ENCODE peak calls at places on chromosomes 3 and 15, in eight cellular contexts. I is body of pancreas; Q is GM10248; V is psoas muscle; O is dorsolateral prefrontal cortex; T is neural crest cell; L is CD8-positive, alpha-beta T cell; C is heart right ventricle. F is an unnamed sample.

GRCh38 chr3:150970665-150971327 is 1.7 kb downstream of the CLRN1 start:
- DNase-seq in L (no peak), C (no peak), V (no peak), O (no peak), T (no peak), I (no peak), Q (no peak), F (no peak)

GRCh38 chr3:161852744-161853143 is 356.1 kb downstream of the OTOL1 start:
- DNase-seq in C (no peak), V (no peak), Q (no peak), O (no peak), L (no peak), T (no peak), I (no peak), F (no peak)

GRCh38 chr3:50057756-50058155 is 31.0 kb upstream of the RBM5 start:
- DNase-seq in O (no peak), C (no peak), L (no peak), T (no peak), Q (no peak), V (no peak), I (no peak), F (no peak)

GRCh38 chr3:10390641-10391373 is 69.9 kb upstream of the SEC13 start:
- DNase-seq in V (no peak), C (no peak), I (no peak), Q (no peak), O (no peak), L (no peak), T (no peak), F (no peak)

GRCh38 chr15:59522988-59523461 is 85.0 kb downstream of the FAM81A start:
- DNase-seq in L (peak), O (no peak), I (no peak), V (no peak), C (no peak), Q (no peak), T (no peak), F (no peak)

GRCh38 chr3:2603734-2604297 is 505.1 kb downstream of the CNTN4 start:
- DNase-seq in I (no peak), L (no peak), Q (no peak), V (no peak), O (no peak), C (no peak), T (no peak), F (no peak)

GRCh38 chr15:58369261-58369699 is 62.5 kb upstream of the LIPC start:
- DNase-seq in T (no peak), L (no peak), I (no peak), V (no peak), C (no peak), Q (no peak), O (no peak), F (no peak)

GRCh38 chr3:2727566-2728318 is 382.4 kb downstream of the IL5RA start:
- DNase-seq in V (no peak), I (no peak), T (no peak), Q (no peak), L (no peak), C (no peak), O (no peak), F (no peak)

GRCh38 chr15:93418566-93418965 is 329.6 kb upstream of the RGMA start:
- DNase-seq in O (no peak), Q (no peak), L (no peak), C (no peak), V (no peak), I (no peak), T (no peak), F (no peak)

GRCh38 chr3:42025388-42026138 is 63.7 kb upstream of the ULK4 start:
- DNase-seq in O (peak), C (peak), I (peak), V (peak), L (no peak), T (peak), Q (peak), F (no peak)

GRCh38 chr3:32733631-32734229 is 48.7 kb downstream of the CNOT10 start:
- DNase-seq in V (no peak), T (no peak), I (no peak), Q (peak), C (no peak), L (no peak), O (no peak), F (no peak)

GRCh38 chr15:39403674-39404117 is 177.2 kb upstream of the THBS1 start:
- DNase-seq in O (no peak), V (no peak), L (no peak), T (no peak), I (no peak), C (no peak), Q (no peak), F (no peak)

GRCh38 chr3:46378426-46378942 is 7.7 kb downstream of the CCR5 start:
- DNase-seq in O (peak), T (peak), I (peak), V (peak), C (peak), L (peak), Q (peak), F (peak)

GRCh38 chr3:124351430-124352142 is 359.7 kb upstream of the ROPN1 start:
- DNase-seq in L (no peak), Q (peak), V (no peak), I (peak), C (peak), O (no peak), T (peak), F (no peak)

GRCh38 chr3:167102071-167102470 is 278.0 kb downstream of the ZBBX start:
- DNase-seq in I (no peak), C (no peak), Q (no peak), V (no peak), O (no peak), L (no peak), T (no peak), F (no peak)

GRCh38 chr3:106130384-106131084 is 261.7 kb upstream of the CBLB start:
- DNase-seq in Q (no peak), O (no peak), T (no peak), V (no peak), L (no peak), I (no peak), C (peak), F (no peak)

GRCh38 chr3:152405915-152406802 is 137.4 kb downstream of the MBNL1 start:
- DNase-seq in T (no peak), I (no peak), L (no peak), O (no peak), Q (no peak), C (no peak), V (no peak), F (no peak)

GRCh38 chr3:69144631-69145244 is 22.3 kb upstream of the LMOD3 start:
- DNase-seq in I (no peak), Q (no peak), T (no peak), C (no peak), L (no peak), O (no peak), V (no peak), F (no peak)

GRCh38 chr15:93051236-93052089 is 37.5 kb downstream of the RGMA start:
- DNase-seq in C (no peak), Q (no peak), O (no peak), I (no peak), V (no peak), T (no peak), L (no peak), F (no peak)

GRCh38 chr3:105013657-105014056 is 353.1 kb upstream of the ALCAM start:
- DNase-seq in V (no peak), C (no peak), T (no peak), Q (no peak), I (no peak), O (no peak), L (no peak), F (no peak)

GRCh38 chr3:30682434-30683155 is 76.2 kb downstream of the TGFBR2 start:
- DNase-seq in I (no peak), Q (no peak), O (no peak), L (no peak), C (no peak), V (no peak), T (no peak), F (no peak)

GRCh38 chr3:49009391-49009790 is 2.2 kb downstream of the WDR6 start:
- DNase-seq in V (no peak), Q (no peak), L (no peak), O (no peak), I (no peak), C (no peak), T (no peak), F (no peak)

GRCh38 chr15:68372291-68372811 is 59.6 kb downstream of the ITGA11 start:
- DNase-seq in L (no peak), T (peak), I (no peak), Q (no peak), V (no peak), O (no peak), C (peak), F (no peak)

GRCh38 chr15:89486726-89487050 is 9.7 kb downstream of the RHCG start:
- DNase-seq in C (no peak), I (no peak), V (no peak), L (peak), T (no peak), O (peak), Q (peak), F (peak)

GRCh38 chr3:38478901-38479300 is 17.2 kb upstream of the EXOG start:
- DNase-seq in O (no peak), C (no peak), V (no peak), I (no peak), Q (no peak), T (no peak), L (no peak), F (no peak)

GRCh38 chr15:47504624-47505256 is 212.6 kb upstream of the SEMA6D start:
- DNase-seq in O (no peak), T (no peak), I (no peak), L (no peak), C (no peak), V (no peak), Q (no peak), F (no peak)

GRCh38 chr15:64975390-64975789 is 14.3 kb downstream of the SPG21 start:
- DNase-seq in Q (no peak), C (no peak), L (no peak), I (no peak), V (no peak), O (no peak), T (no peak), F (no peak)

GRCh38 chr3:171160326-171160725 is 133.8 kb upstream of the SLC2A2 start:
- DNase-seq in L (no peak), T (no peak), C (no peak), Q (no peak), I (no peak), V (no peak), O (no peak), F (no peak)

GRCh38 chr15:82670699-82671098 is 23.5 kb upstream of the CPEB1 start:
- DNase-seq in O (no peak), Q (no peak), L (no peak), V (no peak), C (no peak), I (no peak), T (no peak), F (no peak)

GRCh38 chr15:32867313-32867626 is 149.5 kb downstream of the GREM1 start:
- DNase-seq in C (no peak), I (no peak), Q (no peak), V (no peak), L (no peak), T (no peak), O (no peak), F (no peak)

GRCh38 chr3:114809668-114810413 is 337.2 kb downstream of the ZBTB20 start:
- DNase-seq in V (no peak), C (no peak), T (no peak), O (no peak), Q (peak), L (peak), I (no peak), F (no peak)

GRCh38 chr3:128788268-128788869 is 62.4 kb downstream of the RAB7A start:
- DNase-seq in L (no peak), I (no peak), T (no peak), O (no peak), Q (no peak), C (no peak), V (no peak), F (no peak)

GRCh38 chr3:34361921-34362320 is 563.5 kb downstream of the PDCD6IP start:
- DNase-seq in Q (peak), C (no peak), O (no peak), T (no peak), V (no peak), L (no peak), I (no peak), F (no peak)

GRCh38 chr3:12313519-12313918 is 24.6 kb downstream of the PPARG start:
- DNase-seq in I (no peak), T (no peak), C (no peak), O (no peak), Q (no peak), V (no peak), L (no peak), F (no peak)
- TF ChIP-seq CTCF in I (no peak), T (peak), C (no peak), O (no peak), Q (no peak), V (no peak), L (no peak), F (no peak)

DNA sequence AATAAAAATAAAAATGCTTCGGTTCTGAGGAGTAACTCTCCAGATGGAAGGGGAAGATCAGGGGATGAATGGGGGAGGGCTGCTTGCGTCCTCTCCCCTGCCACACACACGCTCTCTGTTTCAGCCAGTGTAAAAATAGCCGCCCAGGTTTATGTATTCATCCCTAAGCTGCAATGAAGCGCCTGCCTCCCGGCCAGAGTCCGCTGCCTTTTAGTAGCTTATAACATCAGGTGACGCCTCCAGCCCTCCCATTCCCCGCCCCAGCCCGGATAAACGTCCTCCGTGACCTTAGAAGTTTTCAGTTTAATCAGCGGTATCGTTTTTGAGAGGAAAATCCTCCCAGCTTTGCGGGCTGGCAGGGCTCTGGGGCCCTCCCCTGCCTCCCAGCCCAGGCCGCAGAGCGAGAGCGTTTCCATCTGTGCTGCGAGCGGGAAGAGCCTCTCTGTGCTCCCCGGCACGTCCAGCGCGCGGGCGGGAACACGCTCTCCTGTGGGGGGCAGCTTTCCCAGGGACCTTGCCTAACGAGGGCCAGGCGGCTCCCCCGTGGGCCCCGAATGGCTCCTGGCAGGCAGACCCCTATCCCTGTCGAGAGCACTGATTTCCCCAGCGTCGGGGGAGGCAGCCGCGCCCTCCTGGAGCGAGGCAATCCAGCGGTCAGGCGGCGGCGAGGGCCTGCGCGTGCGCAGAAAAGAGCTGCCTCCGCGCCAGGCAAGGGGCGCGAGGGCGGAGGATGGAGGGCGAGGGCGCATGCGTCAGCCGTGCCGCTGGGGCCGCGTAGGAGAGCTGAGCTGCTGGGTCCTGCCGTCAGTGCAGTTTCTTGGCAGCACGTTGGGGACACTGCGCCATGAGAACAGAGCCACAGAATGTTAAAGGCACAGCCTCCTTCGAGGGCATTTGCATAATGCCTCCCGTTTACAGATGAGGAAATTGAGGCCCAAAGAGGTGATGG is 71.2 kb downstream of the CCNL1 start:
- DNase-seq in V (peak), C (peak), Q (peak), O (peak), T (peak), I (peak), L (peak), F (peak)
- TF ChIP-seq CTCF in V (peak), C (no peak), Q (peak), O (peak), T (no peak), I (no peak), L (no peak), F (no peak)

GRCh38 chr15:40787344-40787841 is 17.6 kb downstream of the C15orf62 start:
- DNase-seq in L (peak), T (no peak), C (no peak), V (no peak), I (peak), Q (no peak), O (no peak), F (no peak)

GRCh38 chr15:40782609-40783227 is 12.9 kb downstream of the C15orf62 start:
- DNase-seq in T (peak), V (no peak), I (peak), L (peak), Q (peak), C (no peak), O (no peak), F (peak)

GRCh38 chr15:40787991-40788390 is 18.2 kb downstream of the C15orf62 start:
- DNase-seq in O (no peak), T (no peak), I (no peak), V (no peak), Q (no peak), L (no peak), C (no peak), F (no peak)

GRCh38 chr15:40785814-40786213 is 16.0 kb downstream of the C15orf62 start:
- DNase-seq in V (no peak), L (no peak), Q (no peak), T (no peak), I (no peak), C (no peak), O (no peak), F (no peak)

GRCh38 chr15:40785158-40785557 is 15.4 kb downstream of the C15orf62 start:
- DNase-seq in Q (no peak), T (no peak), I (no peak), O (no peak), C (no peak), L (no peak), V (no peak), F (no peak)
- TF ChIP-seq CTCF in Q (no peak), T (no peak), I (peak), O (no peak), C (no peak), L (no peak), V (no peak), F (no peak)

GRCh38 chr3:77563012-77563411 is 523.1 kb downstream of the ROBO2 start:
- DNase-seq in C (no peak), I (peak), Q (no peak), V (no peak), T (no peak), O (no peak), L (no peak), F (no peak)
- TF ChIP-seq CTCF in C (no peak), I (no peak), Q (no peak), V (no peak), T (no peak), O (no peak), L (no peak), F (no peak)

DNA sequence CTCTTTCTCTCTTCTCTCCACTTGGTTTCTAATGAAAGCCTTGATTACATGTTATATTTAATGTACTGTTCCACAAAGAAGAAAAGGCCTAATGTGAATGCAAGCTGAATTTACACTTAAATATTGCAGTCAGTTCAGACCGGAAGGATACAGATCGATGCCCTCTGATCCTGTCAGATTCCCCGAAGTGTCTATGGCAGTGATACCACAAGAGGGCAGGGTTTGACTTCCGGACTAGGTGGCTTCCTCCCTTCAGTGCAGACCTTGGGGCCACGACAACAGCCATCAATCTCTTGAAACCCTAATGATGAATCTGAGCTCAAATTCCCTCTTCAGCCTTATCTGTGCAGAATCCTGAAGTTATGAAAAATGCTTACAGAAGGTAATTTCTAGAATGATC is 29.5 kb downstream of the AGTR1 start:
- DNase-seq in L (no peak), I (peak), T (peak), Q (peak), O (peak), V (no peak), C (no peak), F (no peak)
- TF ChIP-seq CTCF in L (no peak), I (peak), T (peak), Q (peak), O (peak), V (peak), C (no peak), F (no peak)

F was measured in activated B cell treated with CpG ODN at 0.5 μM for 24 hours.